ENCODE peak calls at places on chromosome 1, in ten cellular contexts. One of them, this sample, is unnamed.

GRCh38 chr1:109623601-109624161 is 4.0 kb downstream of the AMPD2 start:
- DNase-seq in choroid plexus epithelial cell: no peak
- DNase-seq in stimulated activated CD8-positive, alpha-beta memory T cell treated with anti-CD3 and anti-CD28 coated beads, Interleukin-7, amount 100 ng/mL, for 4 hours: no peak
- DNase-seq in activated CD8-positive, alpha-beta T cell treated with anti-CD3 and anti-CD28 coated beads for 36 hours: no peak
- DNase-seq in activated effector memory CD4-positive, alpha-beta T cell treated with anti-CD3 and anti-CD28 coated beads, Interleukin-2, amount 50 U/mL, for 16 hours: no peak
- DNase-seq in Right ventricle myocardium superior: no peak
- DNase-seq in left lung: no peak
- DNase-seq in stomach: no peak
- DNase-seq in M059J: no peak
- DNase-seq in activated T-cell treated with anti-CD3 and anti-CD28 coated beads for 1 hour: no peak
- DNase-seq in this sample: no peak

GRCh38 chr1:163168053-163168452 is 34.7 kb downstream of the RGS5 start:
- DNase-seq in choroid plexus epithelial cell: peak
- DNase-seq in stimulated activated CD8-positive, alpha-beta memory T cell treated with anti-CD3 and anti-CD28 coated beads, Interleukin-7, amount 100 ng/mL, for 4 hours: no peak
- DNase-seq in activated CD8-positive, alpha-beta T cell treated with anti-CD3 and anti-CD28 coated beads for 36 hours: no peak
- DNase-seq in activated effector memory CD4-positive, alpha-beta T cell treated with anti-CD3 and anti-CD28 coated beads, Interleukin-2, amount 50 U/mL, for 16 hours: no peak
- DNase-seq in Right ventricle myocardium superior: no peak
- DNase-seq in left lung: no peak
- DNase-seq in stomach: no peak
- DNase-seq in M059J: peak
- DNase-seq in activated T-cell treated with anti-CD3 and anti-CD28 coated beads for 1 hour: no peak
- DNase-seq in this sample: no peak

GRCh38 chr1:34924759-34925555 is 4.5 kb downstream of the DLGAP3 start:
- DNase-seq in choroid plexus epithelial cell: peak
- DNase-seq in stimulated activated CD8-positive, alpha-beta memory T cell treated with anti-CD3 and anti-CD28 coated beads, Interleukin-7, amount 100 ng/mL, for 4 hours: no peak
- DNase-seq in activated CD8-positive, alpha-beta T cell treated with anti-CD3 and anti-CD28 coated beads for 36 hours: peak
- DNase-seq in activated effector memory CD4-positive, alpha-beta T cell treated with anti-CD3 and anti-CD28 coated beads, Interleukin-2, amount 50 U/mL, for 16 hours: peak
- DNase-seq in Right ventricle myocardium superior: peak
- DNase-seq in left lung: no peak
- DNase-seq in stomach: peak
- DNase-seq in M059J: peak
- DNase-seq in activated T-cell treated with anti-CD3 and anti-CD28 coated beads for 1 hour: peak
- DNase-seq in this sample: peak

GRCh38 chr1:217032715-217033367 is 309.6 kb upstream of the ESRRG start:
- DNase-seq in choroid plexus epithelial cell: no peak
- DNase-seq in stimulated activated CD8-positive, alpha-beta memory T cell treated with anti-CD3 and anti-CD28 coated beads, Interleukin-7, amount 100 ng/mL, for 4 hours: no peak
- DNase-seq in activated CD8-positive, alpha-beta T cell treated with anti-CD3 and anti-CD28 coated beads for 36 hours: no peak
- DNase-seq in activated effector memory CD4-positive, alpha-beta T cell treated with anti-CD3 and anti-CD28 coated beads, Interleukin-2, amount 50 U/mL, for 16 hours: no peak
- DNase-seq in Right ventricle myocardium superior: peak
- DNase-seq in left lung: no peak
- DNase-seq in stomach: no peak
- DNase-seq in M059J: no peak
- DNase-seq in activated T-cell treated with anti-CD3 and anti-CD28 coated beads for 1 hour: no peak
- DNase-seq in this sample: no peak

GRCh38 chr1:205171369-205171768 is 40.1 kb downstream of the DSTYK start:
- DNase-seq in choroid plexus epithelial cell: no peak
- DNase-seq in stimulated activated CD8-positive, alpha-beta memory T cell treated with anti-CD3 and anti-CD28 coated beads, Interleukin-7, amount 100 ng/mL, for 4 hours: no peak
- DNase-seq in activated CD8-positive, alpha-beta T cell treated with anti-CD3 and anti-CD28 coated beads for 36 hours: no peak
- DNase-seq in activated effector memory CD4-positive, alpha-beta T cell treated with anti-CD3 and anti-CD28 coated beads, Interleukin-2, amount 50 U/mL, for 16 hours: no peak
- DNase-seq in Right ventricle myocardium superior: no peak
- DNase-seq in left lung: no peak
- DNase-seq in stomach: no peak
- DNase-seq in M059J: no peak
- DNase-seq in activated T-cell treated with anti-CD3 and anti-CD28 coated beads for 1 hour: no peak
- DNase-seq in this sample: no peak

GRCh38 chr1:209267968-209268367 is 315.5 kb upstream of the CAMK1G start:
- DNase-seq in choroid plexus epithelial cell: no peak
- DNase-seq in stimulated activated CD8-positive, alpha-beta memory T cell treated with anti-CD3 and anti-CD28 coated beads, Interleukin-7, amount 100 ng/mL, for 4 hours: no peak
- DNase-seq in activated CD8-positive, alpha-beta T cell treated with anti-CD3 and anti-CD28 coated beads for 36 hours: no peak
- DNase-seq in activated effector memory CD4-positive, alpha-beta T cell treated with anti-CD3 and anti-CD28 coated beads, Interleukin-2, amount 50 U/mL, for 16 hours: no peak
- DNase-seq in Right ventricle myocardium superior: no peak
- DNase-seq in left lung: no peak
- DNase-seq in stomach: no peak
- DNase-seq in M059J: no peak
- DNase-seq in activated T-cell treated with anti-CD3 and anti-CD28 coated beads for 1 hour: no peak
- DNase-seq in this sample: no peak

GRCh38 chr1:184061396-184062003 is 10.0 kb downstream of the TSEN15 start:
- DNase-seq in choroid plexus epithelial cell: peak
- DNase-seq in stimulated activated CD8-positive, alpha-beta memory T cell treated with anti-CD3 and anti-CD28 coated beads, Interleukin-7, amount 100 ng/mL, for 4 hours: no peak
- DNase-seq in activated CD8-positive, alpha-beta T cell treated with anti-CD3 and anti-CD28 coated beads for 36 hours: no peak
- DNase-seq in activated effector memory CD4-positive, alpha-beta T cell treated with anti-CD3 and anti-CD28 coated beads, Interleukin-2, amount 50 U/mL, for 16 hours: no peak
- DNase-seq in Right ventricle myocardium superior: no peak
- DNase-seq in left lung: no peak
- DNase-seq in stomach: no peak
- DNase-seq in M059J: peak
- DNase-seq in activated T-cell treated with anti-CD3 and anti-CD28 coated beads for 1 hour: no peak
- DNase-seq in this sample: no peak

GRCh38 chr1:41954533-41954944 is 35.8 kb upstream of the HIVEP3 start:
- DNase-seq in choroid plexus epithelial cell: peak
- DNase-seq in stimulated activated CD8-positive, alpha-beta memory T cell treated with anti-CD3 and anti-CD28 coated beads, Interleukin-7, amount 100 ng/mL, for 4 hours: no peak
- DNase-seq in activated CD8-positive, alpha-beta T cell treated with anti-CD3 and anti-CD28 coated beads for 36 hours: no peak
- DNase-seq in activated effector memory CD4-positive, alpha-beta T cell treated with anti-CD3 and anti-CD28 coated beads, Interleukin-2, amount 50 U/mL, for 16 hours: no peak
- DNase-seq in Right ventricle myocardium superior: no peak
- DNase-seq in left lung: no peak
- DNase-seq in stomach: no peak
- DNase-seq in M059J: peak
- DNase-seq in activated T-cell treated with anti-CD3 and anti-CD28 coated beads for 1 hour: no peak
- DNase-seq in this sample: no peak

GRCh38 chr1:3250624-3251023 is 181.6 kb downstream of the PRDM16 start:
- DNase-seq in choroid plexus epithelial cell: no peak
- DNase-seq in stimulated activated CD8-positive, alpha-beta memory T cell treated with anti-CD3 and anti-CD28 coated beads, Interleukin-7, amount 100 ng/mL, for 4 hours: no peak
- DNase-seq in activated CD8-positive, alpha-beta T cell treated with anti-CD3 and anti-CD28 coated beads for 36 hours: no peak
- DNase-seq in activated effector memory CD4-positive, alpha-beta T cell treated with anti-CD3 and anti-CD28 coated beads, Interleukin-2, amount 50 U/mL, for 16 hours: no peak
- DNase-seq in Right ventricle myocardium superior: no peak
- DNase-seq in left lung: peak
- DNase-seq in stomach: no peak
- DNase-seq in M059J: no peak
- DNase-seq in activated T-cell treated with anti-CD3 and anti-CD28 coated beads for 1 hour: no peak
- DNase-seq in this sample: no peak

GRCh38 chr1:176568185-176568584 is 105.2 kb downstream of the PAPPA2 start:
- DNase-seq in choroid plexus epithelial cell: no peak
- DNase-seq in stimulated activated CD8-positive, alpha-beta memory T cell treated with anti-CD3 and anti-CD28 coated beads, Interleukin-7, amount 100 ng/mL, for 4 hours: no peak
- DNase-seq in activated CD8-positive, alpha-beta T cell treated with anti-CD3 and anti-CD28 coated beads for 36 hours: no peak
- DNase-seq in activated effector memory CD4-positive, alpha-beta T cell treated with anti-CD3 and anti-CD28 coated beads, Interleukin-2, amount 50 U/mL, for 16 hours: no peak
- DNase-seq in Right ventricle myocardium superior: no peak
- DNase-seq in left lung: no peak
- DNase-seq in stomach: no peak
- DNase-seq in M059J: no peak
- DNase-seq in activated T-cell treated with anti-CD3 and anti-CD28 coated beads for 1 hour: no peak
- DNase-seq in this sample: no peak

GRCh38 chr1:152517237-152517811 is 3.0 kb downstream of the CRCT1 start:
- DNase-seq in choroid plexus epithelial cell: no peak
- DNase-seq in stimulated activated CD8-positive, alpha-beta memory T cell treated with anti-CD3 and anti-CD28 coated beads, Interleukin-7, amount 100 ng/mL, for 4 hours: no peak
- DNase-seq in activated CD8-positive, alpha-beta T cell treated with anti-CD3 and anti-CD28 coated beads for 36 hours: no peak
- DNase-seq in activated effector memory CD4-positive, alpha-beta T cell treated with anti-CD3 and anti-CD28 coated beads, Interleukin-2, amount 50 U/mL, for 16 hours: no peak
- DNase-seq in Right ventricle myocardium superior: no peak
- DNase-seq in left lung: no peak
- DNase-seq in stomach: no peak
- DNase-seq in M059J: peak
- DNase-seq in activated T-cell treated with anti-CD3 and anti-CD28 coated beads for 1 hour: no peak
- DNase-seq in this sample: no peak